ENCODE peak calls at places on chromosomes 2 and 18, in nine cellular contexts. G, H, I, O, D, P, F, W and J are unnamed samples.
A peak's percentile ranks its signal among the peaks of the same experiment; 100 is the strongest.

GRCh38 chr2:204177977-204178522 is 241.5 kb downstream of the ICOS start:
- DNase-seq in W (peak; percentile 18), G (peak; percentile 51), I (no peak), O (peak; percentile 82), H (no peak), F (no peak), D (peak; percentile 16), P (peak; percentile 80), J (peak; percentile 83)

GRCh38 chr2:197196737-197197136 is 113.8 kb downstream of the ANKRD44 start:
- DNase-seq in O (no peak), H (no peak), F (no peak), G (no peak), D (no peak), W (no peak), I (no peak), P (no peak), J (no peak)

GRCh38 chr2:181955010-181955409 is 30.6 kb upstream of the PPP1R1C start:
- DNase-seq in I (no peak), H (no peak), D (peak; percentile 39), G (no peak), F (no peak), W (peak; percentile 34), P (no peak), O (no peak), J (no peak)

GRCh38 chr18:55331301-55331700 is 256.7 kb downstream of the TCF4 start:
- DNase-seq in G (no peak), W (no peak), O (no peak), F (no peak), D (no peak), I (no peak), H (no peak), P (no peak), J (no peak)

GRCh38 chr2:65136253-65136652 is 6.3 kb upstream of the RAB1A start:
- DNase-seq in D (no peak), H (no peak), W (no peak), F (no peak), P (no peak), G (no peak), I (no peak), O (no peak), J (no peak)

GRCh38 chr2:202376460-202377307 is 557 bp downstream of the BMPR2 start:
- DNase-seq in P (peak; percentile 63), O (peak; percentile 63), W (peak; percentile 82), D (no peak), I (peak; percentile 52), G (peak; percentile 51), F (peak; percentile 54), H (no peak), J (peak; percentile 49)

GRCh38 chr18:45330170-45330594 is 285.1 kb upstream of the SLC14A2 start:
- DNase-seq in P (no peak), W (no peak), O (no peak), F (no peak), D (no peak), H (no peak), G (no peak), I (no peak), J (no peak)

GRCh38 chr2:170525566-170525900 is 189.6 kb upstream of the SP5 start:
- DNase-seq in G (peak; percentile 65), H (no peak), F (peak; percentile 42), P (no peak), O (no peak), D (peak; percentile 96), I (no peak), W (peak; percentile 94), J (peak; percentile 81)

GRCh38 chr2:115290478-115290877 is 848.0 kb downstream of the DPP10 start:
- DNase-seq in W (no peak), D (no peak), G (no peak), O (no peak), F (no peak), P (no peak), H (no peak), I (no peak), J (no peak)

GRCh38 chr18:60471652-60472051 is 99.1 kb upstream of the MC4R start:
- DNase-seq in W (no peak), D (peak; percentile 40), I (no peak), H (no peak), F (no peak), G (no peak), O (no peak), P (no peak), J (no peak)

GRCh38 chr2:26170795-26171194 is 2.1 kb upstream of the GAREM2 start:
- DNase-seq in G (no peak), H (no peak), O (no peak), F (no peak), P (no peak), W (no peak), I (no peak), D (no peak), J (no peak)

GRCh38 chr18:64720781-64721464 is 572.0 kb upstream of the LINC00305 start:
- DNase-seq in H (no peak), G (no peak), D (no peak), O (no peak), P (no peak), I (no peak), W (no peak), F (no peak), J (no peak)

GRCh38 chr2:149800624-149801220 is 213.1 kb upstream of the MMADHC start:
- DNase-seq in F (no peak), D (no peak), O (no peak), W (peak; percentile 46), H (no peak), G (no peak), P (no peak), I (no peak), J (no peak)